ENCODE peak calls at places on chromosomes 7 and 10, in four cellular contexts. N, U, W and E are unnamed samples.
A peak's percentile ranks its signal among the peaks of the same experiment; 100 is the strongest.

GRCh38 chr7:65722361-65722792 is 150.5 kb upstream of the VKORC1L1 start:
- DNase-seq in N (peak; percentile 52), U (peak; percentile 58), W (peak; percentile 86), E (peak; percentile 65)

GRCh38 chr7:119964640-119965542 is 308.1 kb upstream of the KCND2 start:
- DNase-seq in N (no peak), U (no peak), W (no peak), E (peak; percentile 24)

GRCh38 chr10:51266496-51266895 is 192.2 kb downstream of the PRKG1 start:
- DNase-seq in N (no peak), U (no peak), W (no peak), E (no peak)

GRCh38 chr7:75840029-75840428 is 26.4 kb upstream of the CCL24 start:
- DNase-seq in N (no peak), U (no peak), W (no peak), E (no peak)

GRCh38 chr10:127928021-127928806 is 21.3 kb downstream of the PTPRE start:
- DNase-seq in N (no peak), U (no peak), W (no peak), E (no peak)

GRCh38 chr7:111038185-111038584 is 52.7 kb upstream of the LRRN3 start:
- DNase-seq in N (no peak), U (no peak), W (no peak), E (no peak)

GRCh38 chr7:151142686-151143040 is 24.8 kb downstream of the GBX1 start:
- DNase-seq in N (no peak), U (no peak), W (no peak), E (no peak)

GRCh38 chr7:152849128-152849527 is 89.6 kb downstream of the ACTR3B start:
- DNase-seq in N (no peak), U (no peak), W (no peak), E (no peak)

GRCh38 chr7:23687011-23687410 is 7.0 kb downstream of the FAM221A start:
- DNase-seq in N (no peak), U (no peak), W (no peak), E (no peak)

GRCh38 chr10:95290801-95291633 is at the start of gene PDLIM1:
- DNase-seq in N (peak; percentile 57), U (peak; percentile 85), W (peak; percentile 46), E (peak; percentile 72)

GRCh38 chr7:82017334-82017943 is 247.6 kb upstream of the HGF start:
- DNase-seq in N (no peak), U (no peak), W (peak; percentile 22), E (peak; percentile 34)

GRCh38 chr10:78408671-78409472 is 375.2 kb downstream of the RPS24 start:
- DNase-seq in N (no peak), U (no peak), W (no peak), E (no peak)

GRCh38 chr7:147829021-147829420 is 761.5 kb upstream of the C7orf33 start:
- DNase-seq in N (no peak), U (no peak), W (no peak), E (no peak)

GRCh38 chr10:110977662-110978061 is 58.3 kb downstream of the SHOC2 start:
- DNase-seq in N (no peak), U (no peak), W (no peak), E (no peak)

GRCh38 chr7:48255046-48255445 is 83.8 kb downstream of the ABCA13 start:
- DNase-seq in N (no peak), U (no peak), W (no peak), E (peak; percentile 40)

GRCh38 chr7:27159278-27160146 is 3.0 kb upstream of the HOXA7 start:
- DNase-seq in N (no peak), U (no peak), W (no peak), E (peak; percentile 54)

GRCh38 chr7:129864042-129864441 is 88.7 kb downstream of the UBE2H start:
- DNase-seq in N (no peak), U (no peak), W (peak; percentile 6), E (no peak)

GRCh38 chr7:112071856-112072255 is 134.3 kb downstream of the DOCK4 start:
- DNase-seq in N (no peak), U (no peak), W (no peak), E (peak; percentile 59)

GRCh38 chr10:77383861-77384553 is 253.6 kb downstream of the KCNMA1 start:
- DNase-seq in N (no peak), U (no peak), W (no peak), E (no peak)

GRCh38 chr10:15453462-15453861 is 82.4 kb upstream of the FAM171A1 start:
- DNase-seq in N (no peak), U (no peak), W (no peak), E (no peak)

GRCh38 chr7:124246262-124246863 is 213.5 kb upstream of the TMEM229A start:
- DNase-seq in N (no peak), U (no peak), W (no peak), E (peak; percentile 20)

GRCh38 chr7:31033674-31034073 is 18.4 kb upstream of the ADCYAP1R1 start:
- DNase-seq in N (no peak), U (no peak), W (no peak), E (no peak)

GRCh38 chr10:61899997-61900828 is 1.3 kb upstream of the ARID5B start:
- DNase-seq in N (peak; percentile 32), U (peak; percentile 57), W (peak; percentile 76), E (peak; percentile 42)

GRCh38 chr10:60167056-60167455 is 222.6 kb downstream of the ANK3 start:
- DNase-seq in N (no peak), U (no peak), W (no peak), E (no peak)

GRCh38 chr10:113213041-113213440 is 263.0 kb downstream of the TCF7L2 start:
- DNase-seq in N (no peak), U (no peak), W (no peak), E (no peak)

GRCh38 chr10:124152781-124153600 is 59.6 kb upstream of the CHST15 start:
- DNase-seq in N (peak; percentile 42), U (peak; percentile 39), W (peak; percentile 87), E (peak; percentile 98)

GRCh38 chr10:95742529-95742884 is 13.5 kb upstream of the ENTPD1 start:
- DNase-seq in N (no peak), U (no peak), W (peak; percentile 60), E (peak; percentile 5)

GRCh38 chr7:134462337-134462925 is 3.5 kb upstream of the AKR1B1 start:
- DNase-seq in N (no peak), U (no peak), W (no peak), E (peak; percentile 91)

GRCh38 chr10:80448204-80448603 is 5.9 kb upstream of the TSPAN14 start:
- DNase-seq in N (no peak), U (no peak), W (no peak), E (no peak)

GRCh38 chr7:132249591-132249971 is 326.7 kb downstream of the PLXNA4 start:
- DNase-seq in N (peak; percentile 41), U (no peak), W (no peak), E (peak; percentile 30)

GRCh38 chr10:60731134-60731883 is 47.0 kb upstream of the CDK1 start:
- DNase-seq in N (no peak), U (peak; percentile 19), W (no peak), E (peak; percentile 41)

GRCh38 chr10:10209152-10209551 is 808.5 kb upstream of the CELF2 start:
- DNase-seq in N (no peak), U (no peak), W (no peak), E (no peak)

GRCh38 chr7:1422512-1423265 is 36.6 kb downstream of the MICALL2 start:
- DNase-seq in N (no peak), U (no peak), W (peak; percentile 91), E (no peak)